ENCODE peak calls at places on chromosomes 3 and 15, in eight cellular contexts. S is RWPE1, J is T-helper 9 cell, D is NCI-H774, M is GM20000, Q is neural progenitor cell, E is type B pancreatic cell, C is kidney epithelial cell. F is an unnamed sample.

GRCh38 chr3:102087236-102087635 is 237.9 kb downstream of the NFKBIZ start:
- DNase-seq in S (no peak), C (no peak), J (no peak), E (no peak), Q (no peak), M (no peak), D (no peak), F (no peak)

GRCh38 chr3:16838561-16838960 is 46.2 kb upstream of the PLCL2 start:
- DNase-seq in Q (no peak), S (no peak), J (no peak), C (no peak), D (no peak), M (peak), E (no peak), F (peak)

GRCh38 chr3:124299831-124300230 is 307.9 kb upstream of the ROPN1 start:
- DNase-seq in E (no peak), J (no peak), C (no peak), M (no peak), Q (no peak), S (no peak), D (no peak), F (no peak)

GRCh38 chr3:12557472-12558105 is 702 bp downstream of the MKRN2 start:
- DNase-seq in S (no peak), E (no peak), M (no peak), D (no peak), C (no peak), Q (no peak), J (no peak), F (no peak)

GRCh38 chr3:4138150-4138783 is 164.9 kb upstream of the SETMAR start:
- DNase-seq in J (no peak), D (no peak), M (no peak), S (no peak), Q (no peak), C (no peak), E (no peak), F (no peak)

GRCh38 chr15:101142711-101143110 is 109.1 kb downstream of the CHSY1 start:
- DNase-seq in J (no peak), M (no peak), S (no peak), D (no peak), Q (no peak), E (no peak), C (no peak), F (no peak)

GRCh38 chr3:151589311-151589710 is 128.4 kb upstream of the IGSF10 start:
- DNase-seq in D (no peak), E (no peak), S (no peak), J (no peak), Q (no peak), M (no peak), C (no peak), F (no peak)

GRCh38 chr3:179260949-179261765 is 10.2 kb upstream of the KCNMB3 start:
- DNase-seq in S (peak), J (peak), E (peak), Q (peak), D (peak), C (peak), M (peak), F (peak)

GRCh38 chr15:31304736-31305365 is 21.8 kb upstream of the KLF13 start:
- DNase-seq in M (peak), Q (no peak), D (peak), J (no peak), C (no peak), E (peak), S (no peak), F (peak)

F was measured in SHP77.